ENCODE peak calls at places on chromosomes 5 and 9, in four cellular contexts. One of them, this sample, is unnamed.

GRCh38 chr9:22240619-22241018 is 206.0 kb upstream of the DMRTA1 start:
- DNase-seq in nephron progenitor cell: no peak
- DNase-seq in CD4-positive, alpha-beta memory T cell: no peak
- DNase-seq in head of caudate nucleus: no peak
- DNase-seq in this sample: no peak

GRCh38 chr9:36603006-36603405 is 30.3 kb downstream of the MELK start:
- DNase-seq in nephron progenitor cell: no peak
- DNase-seq in CD4-positive, alpha-beta memory T cell: no peak
- DNase-seq in head of caudate nucleus: no peak
- DNase-seq in this sample: no peak

GRCh38 chr9:119366909-119367690 is 2.1 kb downstream of the BRINP1 start:
- DNase-seq in nephron progenitor cell: no peak
- DNase-seq in CD4-positive, alpha-beta memory T cell: no peak
- DNase-seq in head of caudate nucleus: peak; percentile 33
- DNase-seq in this sample: no peak

GRCh38 chr9:84862786-84863185 is 193.3 kb downstream of the NTRK2 start:
- DNase-seq in nephron progenitor cell: no peak
- DNase-seq in CD4-positive, alpha-beta memory T cell: no peak
- DNase-seq in head of caudate nucleus: peak; percentile 43
- DNase-seq in this sample: peak; percentile 38

GRCh38 chr9:81489048-81489447 is 200.3 kb downstream of the TLE1 start:
- DNase-seq in nephron progenitor cell: no peak
- DNase-seq in CD4-positive, alpha-beta memory T cell: no peak
- DNase-seq in head of caudate nucleus: no peak
- DNase-seq in this sample: no peak

GRCh38 chr5:147957906-147958305 is 51.6 kb upstream of the C5orf46 start:
- DNase-seq in nephron progenitor cell: no peak
- DNase-seq in CD4-positive, alpha-beta memory T cell: no peak
- DNase-seq in head of caudate nucleus: peak; percentile 60
- DNase-seq in this sample: no peak

GRCh38 chr9:127634698-127635097 is 22.6 kb downstream of the STXBP1 start:
- DNase-seq in nephron progenitor cell: no peak
- DNase-seq in CD4-positive, alpha-beta memory T cell: no peak
- DNase-seq in head of caudate nucleus: no peak
- DNase-seq in this sample: no peak

GRCh38 chr5:1208743-1209551 is 7.6 kb downstream of the SLC6A19 start:
- DNase-seq in nephron progenitor cell: peak; percentile 72
- DNase-seq in CD4-positive, alpha-beta memory T cell: no peak
- DNase-seq in head of caudate nucleus: no peak
- DNase-seq in this sample: no peak

GRCh38 chr9:14887149-14887548 is 23.1 kb downstream of the FREM1 start:
- DNase-seq in nephron progenitor cell: no peak
- DNase-seq in CD4-positive, alpha-beta memory T cell: no peak
- DNase-seq in head of caudate nucleus: no peak
- DNase-seq in this sample: no peak

GRCh38 chr9:16689352-16689938 is 181.0 kb downstream of the BNC2 start:
- DNase-seq in nephron progenitor cell: no peak
- DNase-seq in CD4-positive, alpha-beta memory T cell: no peak
- DNase-seq in head of caudate nucleus: no peak
- DNase-seq in this sample: peak; percentile 43

GRCh38 chr5:95741458-95741857 is 10.3 kb downstream of the RHOBTB3 start:
- DNase-seq in nephron progenitor cell: no peak
- DNase-seq in CD4-positive, alpha-beta memory T cell: no peak
- DNase-seq in head of caudate nucleus: no peak
- DNase-seq in this sample: no peak

GRCh38 chr9:26812217-26812616 is 80.4 kb downstream of the CAAP1 start:
- DNase-seq in nephron progenitor cell: no peak
- DNase-seq in CD4-positive, alpha-beta memory T cell: no peak
- DNase-seq in head of caudate nucleus: no peak
- DNase-seq in this sample: no peak

GRCh38 chr5:74622122-74622521 is 18.4 kb downstream of the ENC1 start:
- DNase-seq in nephron progenitor cell: no peak
- DNase-seq in CD4-positive, alpha-beta memory T cell: no peak
- DNase-seq in head of caudate nucleus: no peak
- DNase-seq in this sample: no peak

GRCh38 chr5:143782588-143783386 is 29.2 kb upstream of the HMHB1 start:
- DNase-seq in nephron progenitor cell: no peak
- DNase-seq in CD4-positive, alpha-beta memory T cell: no peak
- DNase-seq in head of caudate nucleus: no peak
- DNase-seq in this sample: no peak

GRCh38 chr5:131763968-131764367 is 32.8 kb downstream of the FNIP1 start:
- DNase-seq in nephron progenitor cell: no peak
- DNase-seq in CD4-positive, alpha-beta memory T cell: no peak
- DNase-seq in head of caudate nucleus: no peak
- DNase-seq in this sample: no peak

GRCh38 chr5:72476721-72477120 is 30.5 kb downstream of the ZNF366 start:
- DNase-seq in nephron progenitor cell: no peak
- DNase-seq in CD4-positive, alpha-beta memory T cell: no peak
- DNase-seq in head of caudate nucleus: no peak
- DNase-seq in this sample: no peak

GRCh38 chr5:5979362-5979760 is 399.0 kb downstream of the MED10 start:
- DNase-seq in nephron progenitor cell: no peak
- DNase-seq in CD4-positive, alpha-beta memory T cell: no peak
- DNase-seq in head of caudate nucleus: no peak
- DNase-seq in this sample: no peak

GRCh38 chr9:38384990-38385848 is 7.3 kb upstream of the ALDH1B1 start:
- DNase-seq in nephron progenitor cell: no peak
- DNase-seq in CD4-positive, alpha-beta memory T cell: no peak
- DNase-seq in head of caudate nucleus: no peak
- DNase-seq in this sample: no peak

GRCh38 chr5:2960309-2960708 is 208.8 kb upstream of the IRX2 start:
- DNase-seq in nephron progenitor cell: no peak
- DNase-seq in CD4-positive, alpha-beta memory T cell: no peak
- DNase-seq in head of caudate nucleus: no peak
- DNase-seq in this sample: no peak

GRCh38 chr5:138974227-138975063 is 99.3 kb upstream of the LRRTM2 start:
- DNase-seq in nephron progenitor cell: peak; percentile 44
- DNase-seq in CD4-positive, alpha-beta memory T cell: no peak
- DNase-seq in head of caudate nucleus: peak; percentile 75
- DNase-seq in this sample: peak; percentile 72

GRCh38 chr5:159412284-159413046 is 82.2 kb upstream of the IL12B start:
- DNase-seq in nephron progenitor cell: no peak
- DNase-seq in CD4-positive, alpha-beta memory T cell: peak; percentile 93
- DNase-seq in head of caudate nucleus: no peak
- DNase-seq in this sample: no peak

GRCh38 chr9:114156658-114157421 is 1.5 kb downstream of the COL27A1 start:
- DNase-seq in nephron progenitor cell: peak; percentile 63
- DNase-seq in CD4-positive, alpha-beta memory T cell: no peak
- DNase-seq in head of caudate nucleus: peak; percentile 75
- DNase-seq in this sample: peak; percentile 75

GRCh38 chr9:121455527-121456239 is 44.0 kb downstream of the GGTA1 start:
- DNase-seq in nephron progenitor cell: no peak
- DNase-seq in CD4-positive, alpha-beta memory T cell: no peak
- DNase-seq in head of caudate nucleus: no peak
- DNase-seq in this sample: no peak

GRCh38 chr5:89929173-89929572 is 480.4 kb downstream of the CETN3 start:
- DNase-seq in nephron progenitor cell: no peak
- DNase-seq in CD4-positive, alpha-beta memory T cell: no peak
- DNase-seq in head of caudate nucleus: no peak
- DNase-seq in this sample: no peak

GRCh38 chr5:176152191-176152932 is 85.9 kb upstream of the SIMC1 start:
- DNase-seq in nephron progenitor cell: peak; percentile 43
- DNase-seq in CD4-positive, alpha-beta memory T cell: no peak
- DNase-seq in head of caudate nucleus: no peak
- DNase-seq in this sample: no peak

GRCh38 chr9:1454211-1454979 is 404.2 kb downstream of the DMRT2 start:
- DNase-seq in nephron progenitor cell: no peak
- DNase-seq in CD4-positive, alpha-beta memory T cell: no peak
- DNase-seq in head of caudate nucleus: peak; percentile 40
- DNase-seq in this sample: no peak

GRCh38 chr9:69874301-69875060 is 53.9 kb downstream of the CFAP95 start:
- DNase-seq in nephron progenitor cell: no peak
- DNase-seq in CD4-positive, alpha-beta memory T cell: no peak
- DNase-seq in head of caudate nucleus: no peak
- DNase-seq in this sample: peak; percentile 29

GRCh38 chr5:108003178-108003577 is 332.4 kb upstream of the EFNA5 start:
- DNase-seq in nephron progenitor cell: no peak
- DNase-seq in CD4-positive, alpha-beta memory T cell: no peak
- DNase-seq in head of caudate nucleus: no peak
- DNase-seq in this sample: no peak

GRCh38 chr9:738209-738915 is 103.1 kb upstream of the DMRT1 start:
- DNase-seq in nephron progenitor cell: no peak
- DNase-seq in CD4-positive, alpha-beta memory T cell: no peak
- DNase-seq in head of caudate nucleus: peak; percentile 65
- DNase-seq in this sample: peak; percentile 74

GRCh38 chr5:30804739-30805313 is 388.7 kb upstream of the CDH6 start:
- DNase-seq in nephron progenitor cell: no peak
- DNase-seq in CD4-positive, alpha-beta memory T cell: no peak
- DNase-seq in head of caudate nucleus: no peak
- DNase-seq in this sample: no peak

GRCh38 chr9:126125177-126125576 is 201.5 kb upstream of the MVB12B start:
- DNase-seq in nephron progenitor cell: no peak
- DNase-seq in CD4-positive, alpha-beta memory T cell: no peak
- DNase-seq in head of caudate nucleus: no peak
- DNase-seq in this sample: no peak

GRCh38 chr5:180340856-180341255 is 12.3 kb downstream of the GFPT2 start:
- DNase-seq in nephron progenitor cell: no peak
- DNase-seq in CD4-positive, alpha-beta memory T cell: no peak
- DNase-seq in head of caudate nucleus: no peak
- DNase-seq in this sample: no peak

GRCh38 chr5:78505860-78506259 is 142.7 kb downstream of the LHFPL2 start:
- DNase-seq in nephron progenitor cell: no peak
- DNase-seq in CD4-positive, alpha-beta memory T cell: no peak
- DNase-seq in head of caudate nucleus: no peak
- DNase-seq in this sample: no peak

GRCh38 chr9:98370300-98370975 is 115.0 kb upstream of the TBC1D2 start:
- DNase-seq in nephron progenitor cell: no peak
- DNase-seq in CD4-positive, alpha-beta memory T cell: no peak
- DNase-seq in head of caudate nucleus: no peak
- DNase-seq in this sample: no peak

GRCh38 chr9:100466171-100466827 is 6.7 kb upstream of the TMEFF1 start:
- DNase-seq in nephron progenitor cell: no peak
- DNase-seq in CD4-positive, alpha-beta memory T cell: no peak
- DNase-seq in head of caudate nucleus: no peak
- DNase-seq in this sample: peak; percentile 29

This sample was measured in left ventricle myocardium superior.